ENCODE peak calls at places on chromosome 1, in five cellular contexts. C is pancreas; W is stimulated activated naive CD4-positive, alpha-beta T cell; X is activated gamma-delta T cell treated with Interleukin-2 at 50 U/mL for 16 hours; E is activated CD4-positive, alpha-beta T cell treated with anti-CD3 and anti-CD28 coated beads, Interleukin-2, amount 50 U/mL, for 1 hour. T is an unnamed sample.

GRCh38 chr1:102098081-102098480 is 101.4 kb upstream of the OLFM3 start:
- DNase-seq in C (no peak), W (no peak), X (no peak), E (no peak), T (no peak)

GRCh38 chr1:204429746-204430145 is 18.1 kb upstream of the PPP1R15B start:
- DNase-seq in C (no peak), W (no peak), X (no peak), E (no peak), T (no peak)

GRCh38 chr1:235022341-235023196 is 106.1 kb downstream of the TOMM20 start:
- DNase-seq in C (no peak), W (no peak), X (no peak), E (no peak), T (no peak)

GRCh38 chr1:19038096-19038495 is 81.6 kb upstream of the IFFO2 start:
- DNase-seq in C (no peak), W (no peak), X (no peak), E (no peak), T (no peak)

GRCh38 chr1:61079276-61079897 is 3.0 kb upstream of the NFIA start:
- DNase-seq in C (no peak), W (no peak), X (no peak), E (no peak), T (no peak)

GRCh38 chr1:173134029-173134428 is 73.1 kb downstream of the TNFSF4 start:
- DNase-seq in C (no peak), W (no peak), X (no peak), E (no peak), T (no peak)

GRCh38 chr1:92709738-92710137 is 75.2 kb downstream of the EVI5 start:
- DNase-seq in C (peak; percentile 58), W (no peak), X (no peak), E (no peak), T (no peak)

GRCh38 chr1:17170571-17170970 is 34.4 kb upstream of the PADI1 start:
- DNase-seq in C (no peak), W (no peak), X (no peak), E (no peak), T (no peak)

GRCh38 chr1:245825128-245825901 is 670.5 kb downstream of the KIF26B start:
- DNase-seq in C (no peak), W (no peak), X (no peak), E (no peak), T (no peak)

GRCh38 chr1:159889821-159890252 is 10.1 kb downstream of the CFAP45 start:
- DNase-seq in C (no peak), W (no peak), X (no peak), E (no peak), T (no peak)

GRCh38 chr1:193786041-193786440 is 599.6 kb upstream of the B3GALT2 start:
- DNase-seq in C (no peak), W (no peak), X (no peak), E (no peak), T (no peak)

GRCh38 chr1:111164151-111164550 is 24.1 kb downstream of the CEPT1 start:
- DNase-seq in C (no peak), W (no peak), X (no peak), E (no peak), T (no peak)

GRCh38 chr1:228009828-228010775 is 3.3 kb downstream of the WNT3A start:
- DNase-seq in C (no peak), W (no peak), X (no peak), E (no peak), T (no peak)

GRCh38 chr1:8598060-8598724 is 219.2 kb downstream of the RERE start:
- DNase-seq in C (peak; percentile 37), W (no peak), X (no peak), E (no peak), T (no peak)

GRCh38 chr1:219039755-219040154 is 133.9 kb upstream of the LYPLAL1 start:
- DNase-seq in C (no peak), W (no peak), X (no peak), E (no peak), T (no peak)

GRCh38 chr1:190168893-190169292 is 308.8 kb downstream of the BRINP3 start:
- DNase-seq in C (no peak), W (no peak), X (no peak), E (no peak), T (no peak)

GRCh38 chr1:16900771-16901170 is 5.0 kb downstream of the RNU1-2 start:
- DNase-seq in C (no peak), W (peak; percentile 17), X (no peak), E (no peak), T (no peak)

GRCh38 chr1:237473896-237474295 is 416.8 kb downstream of the ZP4 start:
- DNase-seq in C (no peak), W (no peak), X (no peak), E (no peak), T (no peak)

T was measured in activated effector memory CD4-positive, alpha-beta T cell treated with Interleukin-2 at 50 U/mL for 16 hours.